ENCODE peak calls at places on chromosomes 5 and 9, in four cellular contexts. C is IMR-90, M is neuronal stem cell, H is H9. Q is an unnamed sample.

GRCh38 chr9:124716795-124717194 is 54.3 kb downstream of the NR6A1 start:
- DNase-seq in C (peak; percentile 76), M (no peak), H (no peak), Q (no peak)

GRCh38 chr5:177096162-177097015 is 9.7 kb downstream of the FGFR4 start:
- DNase-seq in C (no peak), M (no peak), H (no peak), Q (no peak)

GRCh38 chr5:40879163-40879942 is 29.9 kb upstream of the C7 start:
- DNase-seq in C (peak; percentile 45), M (no peak), H (no peak), Q (peak; percentile 33)

GRCh38 chr5:7926296-7926695 is 57.3 kb downstream of the MTRR start:
- DNase-seq in C (peak; percentile 99), M (no peak), H (no peak), Q (peak; percentile 88)

GRCh38 chr5:78568676-78569075 is 79.9 kb downstream of the LHFPL2 start:
- DNase-seq in C (no peak), M (no peak), H (no peak), Q (no peak)

GRCh38 chr9:33297455-33297854 is 7.1 kb downstream of the NFX1 start:
- DNase-seq in C (no peak), M (no peak), H (no peak), Q (peak; percentile 9)

GRCh38 chr5:147336871-147337270 is 102.0 kb downstream of the STK32A start:
- DNase-seq in C (no peak), M (no peak), H (no peak), Q (no peak)

GRCh38 chr9:81289622-81290021 is 399.7 kb downstream of the TLE1 start:
- DNase-seq in C (no peak), M (no peak), H (no peak), Q (no peak)

GRCh38 chr9:89993678-89994630 is 389.1 kb downstream of the GADD45G start:
- DNase-seq in C (no peak), M (no peak), H (no peak), Q (peak; percentile 52)

GRCh38 chr5:97124335-97124734 is 18.1 kb downstream of the LIX1 start:
- DNase-seq in C (no peak), M (no peak), H (peak; percentile 41), Q (no peak)

GRCh38 chr9:27925815-27926214 is 352.5 kb upstream of the C9orf72 start:
- DNase-seq in C (no peak), M (no peak), H (no peak), Q (no peak)

GRCh38 chr5:84014966-84015365 is 294.3 kb upstream of the HAPLN1 start:
- DNase-seq in C (peak; percentile 15), M (no peak), H (no peak), Q (peak; percentile 80)

GRCh38 chr5:115096034-115096769 is 73.5 kb downstream of the TRIM36 start:
- DNase-seq in C (no peak), M (no peak), H (no peak), Q (peak; percentile 4)

GRCh38 chr5:96986450-96986849 is 50.6 kb downstream of the LNPEP start:
- DNase-seq in C (no peak), M (no peak), H (no peak), Q (no peak)

GRCh38 chr5:115599502-115599901 is 2.8 kb downstream of the TICAM2 start:
- DNase-seq in C (peak; percentile 56), M (no peak), H (no peak), Q (peak; percentile 77)

GRCh38 chr9:114504341-114505186 is 709 bp downstream of the WHRN start:
- DNase-seq in C (peak; percentile 19), M (peak; percentile 55), H (peak; percentile 77), Q (peak; percentile 65)

GRCh38 chr5:38598994-38599611 is 42.7 kb upstream of the LIFR start:
- DNase-seq in C (peak; percentile 89), M (no peak), H (no peak), Q (peak; percentile 77)

GRCh38 chr5:151664694-151665583 is 21.8 kb downstream of the SPARC start:
- DNase-seq in C (peak; percentile 91), M (no peak), H (no peak), Q (peak; percentile 88)

GRCh38 chr5:68383888-68384310 is 168.3 kb downstream of the PIK3R1 start:
- DNase-seq in C (no peak), M (no peak), H (no peak), Q (no peak)

GRCh38 chr5:154467655-154468354 is 10.2 kb downstream of the HAND1 start:
- DNase-seq in C (peak; percentile 53), M (no peak), H (peak; percentile 88), Q (peak; percentile 66)

GRCh38 chr9:36935332-36935731 is 98.7 kb downstream of the PAX5 start:
- DNase-seq in C (no peak), M (no peak), H (no peak), Q (no peak)

GRCh38 chr5:15993934-15994333 is 185.7 kb downstream of the MARCHF11 start:
- DNase-seq in C (peak; percentile 30), M (no peak), H (no peak), Q (peak; percentile 22)

GRCh38 chr5:141100243-141100805 is at the start of gene PCDHB3:
- DNase-seq in C (peak; percentile 16), M (no peak), H (peak; percentile 79), Q (peak; percentile 38)

GRCh38 chr9:85431396-85432102 is 310.2 kb downstream of the AGTPBP1 start:
- DNase-seq in C (no peak), M (no peak), H (no peak), Q (peak; percentile 43)

DNA sequence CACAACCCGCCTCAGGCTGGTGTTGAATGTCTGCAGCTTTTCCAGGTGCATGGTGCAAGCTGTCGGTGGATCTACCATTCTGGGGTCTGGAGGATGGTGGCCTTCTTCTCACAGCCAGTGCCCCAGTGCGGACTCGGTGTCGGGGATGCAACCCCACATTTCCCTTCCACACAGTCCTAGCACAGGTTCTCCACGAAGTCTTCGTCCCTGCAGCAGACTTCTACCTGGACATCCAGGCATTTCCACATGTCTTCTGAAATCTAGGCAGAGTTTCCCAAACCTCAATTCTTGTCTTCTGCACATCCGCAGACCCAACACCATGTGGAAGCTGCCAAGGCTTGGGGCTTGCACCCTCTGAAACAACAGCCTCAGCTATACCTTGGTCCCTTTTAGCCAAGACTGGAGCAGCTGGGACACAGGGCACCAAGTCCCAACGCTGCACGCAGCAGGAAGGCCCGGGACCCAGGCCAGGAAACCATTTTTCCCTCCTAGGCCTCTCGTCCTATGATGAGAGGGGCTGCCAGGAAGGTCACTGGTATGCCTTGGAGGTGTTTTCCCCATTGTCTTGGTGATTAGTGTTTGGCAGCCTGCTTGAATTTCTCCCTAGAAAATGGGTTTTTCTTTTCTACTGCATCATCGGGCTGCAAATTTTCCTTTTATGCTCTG is 18.2 kb downstream of the PSIP1 start:
- DNase-seq in C (no peak), M (no peak), H (no peak), Q (no peak)
- H3K18ac ChIP-seq in C (no peak overlapping the region), M (no peak overlapping the region), H (no peak overlapping the region), Q (no peak overlapping the region)

GRCh38 chr5:11608530-11608929 is 295.7 kb downstream of the CTNND2 start:
- DNase-seq in C (no peak), M (no peak), H (no peak), Q (no peak)
- H3K4me2 ChIP-seq in C (no peak overlapping the region), M (no peak overlapping the region), H (no peak overlapping the region), Q (no peak overlapping the region)

GRCh38 chr9:8857330-8858249 is 1058.0 kb upstream of the DMAC1 start:
- DNase-seq in C (no peak), M (peak; percentile 69), H (peak; percentile 74), Q (peak; percentile 55)
- H2BK120ac ChIP-seq in C (no peak overlapping the region), M (peak overlapping the region; percentile 57), H (no peak overlapping the region), Q (no peak overlapping the region)

GRCh38 chr9:99437145-99437544 is 215.1 kb downstream of the SEC61B start:
- DNase-seq in C (no peak), M (no peak), H (no peak), Q (no peak)
- H3K18ac ChIP-seq in C (no peak overlapping the region), M (no peak overlapping the region), H (no peak overlapping the region), Q (no peak overlapping the region)

Q was measured in mesenchymal stem cell.